ENCODE peak calls at places on chromosomes 5 and 9, in seven cellular contexts. I is Panc1, L is GM06990, E is left ventricle myocardium inferior, Z is GM23248, F is suprapubic skin, Y is foreskin fibroblast. C is an unnamed sample.

GRCh38 chr5:149802008-149802407 is 71.9 kb downstream of the PPARGC1B start:
- DNase-seq in I (no peak), L (no peak), E (peak; percentile 68), Z (no peak), F (no peak), Y (no peak), C (no peak)

GRCh38 chr9:34592895-34593601 is 3.5 kb upstream of the CNTFR start:
- DNase-seq in I (no peak), L (no peak), E (peak; percentile 81), Z (peak; percentile 35), F (peak; percentile 94), Y (no peak), C (peak; percentile 88)

GRCh38 chr5:56123531-56124243 is 109.4 kb downstream of the ANKRD55 start:
- DNase-seq in I (peak; percentile 98), L (no peak), E (peak; percentile 62), Z (peak; percentile 96), F (no peak), Y (peak; percentile 98), C (no peak)

GRCh38 chr5:64165500-64166200 is at the start of gene RNF180:
- DNase-seq in I (no peak), L (peak; percentile 11), E (peak; percentile 56), Z (peak; percentile 43), F (peak; percentile 79), Y (no peak), C (no peak)

GRCh38 chr9:95024097-95024671 is 293.3 kb downstream of the FANCC start:
- DNase-seq in I (no peak), L (no peak), E (peak; percentile 37), Z (peak; percentile 43), F (no peak), Y (no peak), C (no peak)

GRCh38 chr5:6905883-6906282 is 192.7 kb downstream of the TENT4A start:
- DNase-seq in I (no peak), L (no peak), E (peak; percentile 22), Z (peak; percentile 54), F (no peak), Y (no peak), C (peak; percentile 62)

GRCh38 chr9:89678394-89679005 is 73.7 kb downstream of the GADD45G start:
- DNase-seq in I (no peak), L (no peak), E (no peak), Z (no peak), F (no peak), Y (no peak), C (no peak)

GRCh38 chr5:17910318-17910717 is 276.1 kb downstream of the TAF11L14 start:
- DNase-seq in I (no peak), L (no peak), E (no peak), Z (peak; percentile 2), F (no peak), Y (no peak), C (no peak)

GRCh38 chr9:129140397-129141065 is 29.3 kb downstream of the PTPA start:
- DNase-seq in I (no peak), L (peak; percentile 30), E (peak; percentile 52), Z (peak; percentile 78), F (no peak), Y (no peak), C (no peak)

GRCh38 chr5:30960041-30960440 is 233.4 kb upstream of the CDH6 start:
- DNase-seq in I (no peak), L (no peak), E (no peak), Z (no peak), F (no peak), Y (no peak), C (no peak)

GRCh38 chr9:98484218-98484617 is 224.5 kb downstream of the GABBR2 start:
- DNase-seq in I (no peak), L (no peak), E (no peak), Z (peak; percentile 81), F (no peak), Y (peak; percentile 30), C (no peak)

GRCh38 chr5:125220284-125220683 is 473.8 kb upstream of the ZNF608 start:
- DNase-seq in I (no peak), L (no peak), E (no peak), Z (no peak), F (no peak), Y (no peak), C (no peak)

GRCh38 chr9:124222918-124223720 is 34.6 kb upstream of the NEK6 start:
- DNase-seq in I (no peak), L (no peak), E (peak; percentile 80), Z (peak; percentile 61), F (peak; percentile 85), Y (peak; percentile 42), C (no peak)

GRCh38 chr5:16690243-16690839 is 73.5 kb upstream of the RETREG1 start:
- DNase-seq in I (peak; percentile 20), L (no peak), E (no peak), Z (peak; percentile 69), F (no peak), Y (peak; percentile 20), C (no peak)

GRCh38 chr5:42640835-42641234 is 115.8 kb upstream of the CCDC152 start:
- DNase-seq in I (no peak), L (no peak), E (no peak), Z (no peak), F (no peak), Y (no peak), C (no peak)

GRCh38 chr9:131661954-131662621 is 77.8 kb downstream of the RAPGEF1 start:
- DNase-seq in I (no peak), L (no peak), E (no peak), Z (no peak), F (no peak), Y (no peak), C (no peak)

GRCh38 chr9:73056245-73056644 is 95.4 kb upstream of the ANXA1 start:
- DNase-seq in I (no peak), L (no peak), E (no peak), Z (peak; percentile 11), F (no peak), Y (no peak), C (no peak)

GRCh38 chr5:31173621-31174020 is 19.9 kb upstream of the CDH6 start:
- DNase-seq in I (no peak), L (no peak), E (no peak), Z (no peak), F (no peak), Y (no peak), C (no peak)

GRCh38 chr5:38208782-38209378 is 49.5 kb upstream of the EGFLAM start:
- DNase-seq in I (peak; percentile 28), L (no peak), E (no peak), Z (peak; percentile 71), F (no peak), Y (peak; percentile 17), C (no peak)

GRCh38 chr9:136051568-136052432 is 43.3 kb downstream of the NACC2 start:
- DNase-seq in I (peak; percentile 64), L (no peak), E (peak; percentile 56), Z (peak; percentile 95), F (no peak), Y (peak; percentile 91), C (no peak)

GRCh38 chr5:17878541-17878940 is 244.3 kb downstream of the TAF11L14 start:
- DNase-seq in I (no peak), L (no peak), E (no peak), Z (no peak), F (no peak), Y (no peak), C (no peak)

DNA sequence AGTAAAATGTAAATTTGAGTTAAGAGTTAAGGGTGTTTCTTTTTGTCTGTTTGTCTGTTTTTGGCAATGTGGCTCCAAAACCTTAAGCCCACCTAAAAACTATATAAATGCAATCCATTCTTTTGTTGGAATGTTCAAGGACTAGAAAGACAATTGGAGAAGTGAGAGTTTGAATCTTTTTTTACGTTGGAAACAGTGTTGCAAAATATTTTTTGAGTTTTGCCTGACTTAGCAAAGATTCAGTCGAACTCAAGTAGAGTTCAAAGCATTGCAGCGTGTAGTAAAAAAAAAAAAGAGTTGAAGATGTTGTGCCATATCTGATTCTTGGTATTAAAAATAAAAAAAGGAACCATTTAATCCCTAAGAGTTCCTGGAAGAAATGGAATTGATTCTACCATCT is 915 bp downstream of the SYK start:
- DNase-seq in I (no peak), L (no peak), E (no peak), Z (no peak), F (no peak), Y (no peak), C (no peak)
- H3K4me3 ChIP-seq in I (no peak overlapping the region), L (peak overlapping the region; percentile 77), E (peak overlapping the region; percentile 59), Z (no peak overlapping the region), F (peak overlapping the region; percentile 62), Y (no peak overlapping the region), C (peak overlapping the region; percentile 55)

GRCh38 chr5:161548472-161549094 is 2.1 kb upstream of the GABRB2 start:
- DNase-seq in I (no peak), L (no peak), E (no peak), Z (peak; percentile 3), F (no peak), Y (no peak), C (no peak)

GRCh38 chr5:161549106-161549505 is 2.6 kb upstream of the GABRB2 start:
- DNase-seq in I (no peak), L (no peak), E (no peak), Z (peak; percentile 16), F (no peak), Y (no peak), C (no peak)

GRCh38 chr5:161545701-161546462 is 643 bp downstream of the GABRB2 start:
- DNase-seq in I (no peak), L (no peak), E (no peak), Z (no peak), F (no peak), Y (no peak), C (no peak)

GRCh38 chr5:161546463-161547301 is at the start of gene GABRB2:
- DNase-seq in I (no peak), L (peak; percentile 26), E (peak; percentile 36), Z (peak; percentile 61), F (no peak), Y (no peak), C (no peak)

GRCh38 chr5:161547573-161548471 is 1.3 kb upstream of the GABRB2 start:
- DNase-seq in I (no peak), L (peak; percentile 10), E (no peak), Z (peak; percentile 2), F (no peak), Y (no peak), C (no peak)
- H3K4me3 ChIP-seq in I (peak overlapping the region; percentile 48), L (peak overlapping the region; percentile 61), E (peak overlapping the region; percentile 62), Z (no peak overlapping the region), F (peak overlapping the region; percentile 51), Y (peak overlapping the region; percentile 20), C (peak overlapping the region; percentile 53)

DNA sequence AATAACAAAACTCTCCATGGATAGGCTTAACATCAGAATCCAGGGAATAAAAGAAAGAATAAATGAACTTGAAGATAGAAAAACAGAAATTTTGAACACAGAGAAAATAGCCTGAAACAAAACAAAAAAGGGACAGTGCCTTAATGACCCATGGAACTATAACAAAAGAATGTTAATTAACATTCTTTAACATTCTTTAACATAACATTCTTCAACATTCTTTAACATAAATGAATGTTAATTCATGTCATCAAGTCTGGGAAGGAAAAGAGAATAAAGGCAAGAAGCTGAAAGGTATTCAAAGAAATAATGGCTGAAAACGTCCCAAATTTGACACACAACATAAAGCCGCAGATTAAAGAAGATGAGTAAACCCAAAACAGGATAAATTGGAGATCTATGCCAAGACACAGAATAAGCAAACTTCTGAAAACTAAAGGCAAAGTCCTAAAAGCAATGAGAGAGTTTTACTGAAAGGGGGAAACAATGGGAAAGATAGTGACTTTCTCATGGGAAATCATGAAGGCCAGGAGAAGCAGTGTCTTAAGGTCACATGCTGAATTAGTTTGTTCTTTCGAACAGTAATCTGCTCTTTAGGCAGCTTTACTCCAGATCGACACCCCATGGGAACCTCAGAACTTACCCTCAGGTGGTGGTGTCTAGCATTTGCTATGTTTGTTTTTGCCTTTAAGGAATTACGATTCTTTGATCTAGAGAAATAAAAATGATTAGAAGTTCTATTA is 483.0 kb downstream of the KDM4C start:
- DNase-seq in I (no peak), L (no peak), E (no peak), Z (no peak), F (no peak), Y (no peak), C (no peak)
- H3K4me3 ChIP-seq in I (no peak overlapping the region), L (no peak overlapping the region), E (no peak overlapping the region), Z (no peak overlapping the region), F (no peak overlapping the region), Y (no peak overlapping the region), C (no peak overlapping the region)

GRCh38 chr5:109877670-109878045 is 187.9 kb downstream of the MAN2A1 start:
- DNase-seq in I (peak; percentile 77), L (no peak), E (no peak), Z (peak; percentile 58), F (no peak), Y (peak; percentile 34), C (no peak)
- H3K4me3 ChIP-seq in I (no peak overlapping the region), L (no peak overlapping the region), E (no peak overlapping the region), Z (peak overlapping the region; percentile 25), F (no peak overlapping the region), Y (no peak overlapping the region), C (no peak overlapping the region)